ENCODE peak calls at places on chromosomes 3 and 15, in nine cellular contexts. One of them, this sample, is unnamed.

GRCh38 chr15:69685524-69686452 is 233.2 kb downstream of the RPLP1 start:
- DNase-seq in Panc1: no peak
- DNase-seq in SK-N-SH: no peak
- DNase-seq in endothelial cell of umbilical vein: no peak
- DNase-seq in GM12892: no peak
- DNase-seq in upper lobe of left lung: peak
- DNase-seq in suprapubic skin: no peak
- DNase-seq in breast epithelium: no peak
- DNase-seq in vagina: no peak
- DNase-seq in this sample: no peak

GRCh38 chr3:124483915-124484470 is 246.3 kb upstream of the UMPS start:
- DNase-seq in Panc1: no peak
- DNase-seq in SK-N-SH: no peak
- DNase-seq in endothelial cell of umbilical vein: no peak
- DNase-seq in GM12892: no peak
- DNase-seq in upper lobe of left lung: no peak
- DNase-seq in suprapubic skin: no peak
- DNase-seq in breast epithelium: no peak
- DNase-seq in vagina: no peak
- DNase-seq in this sample: no peak

GRCh38 chr3:190586631-190587000 is 72.7 kb downstream of the IL1RAP start:
- DNase-seq in Panc1: no peak
- DNase-seq in SK-N-SH: no peak
- DNase-seq in endothelial cell of umbilical vein: peak
- DNase-seq in GM12892: no peak
- DNase-seq in upper lobe of left lung: no peak
- DNase-seq in suprapubic skin: no peak
- DNase-seq in breast epithelium: no peak
- DNase-seq in vagina: no peak
- DNase-seq in this sample: no peak

GRCh38 chr15:70555713-70556112 is 207.6 kb downstream of the UACA start:
- DNase-seq in Panc1: no peak
- DNase-seq in SK-N-SH: no peak
- DNase-seq in endothelial cell of umbilical vein: no peak
- DNase-seq in GM12892: no peak
- DNase-seq in upper lobe of left lung: no peak
- DNase-seq in suprapubic skin: peak
- DNase-seq in breast epithelium: peak
- DNase-seq in vagina: no peak
- DNase-seq in this sample: no peak

GRCh38 chr3:72255736-72256559 is 471.0 kb upstream of the PROK2 start:
- DNase-seq in Panc1: no peak
- DNase-seq in SK-N-SH: peak
- DNase-seq in endothelial cell of umbilical vein: peak
- DNase-seq in GM12892: no peak
- DNase-seq in upper lobe of left lung: peak
- DNase-seq in suprapubic skin: no peak
- DNase-seq in breast epithelium: peak
- DNase-seq in vagina: no peak
- DNase-seq in this sample: no peak

GRCh38 chr3:139846729-139847128 is 88.3 kb upstream of the CLSTN2 start:
- DNase-seq in Panc1: no peak
- DNase-seq in SK-N-SH: no peak
- DNase-seq in endothelial cell of umbilical vein: no peak
- DNase-seq in GM12892: no peak
- DNase-seq in upper lobe of left lung: no peak
- DNase-seq in suprapubic skin: no peak
- DNase-seq in breast epithelium: no peak
- DNase-seq in vagina: no peak
- DNase-seq in this sample: no peak

GRCh38 chr3:98701276-98701675 is 61.9 kb upstream of the ST3GAL6 start:
- DNase-seq in Panc1: no peak
- DNase-seq in SK-N-SH: no peak
- DNase-seq in endothelial cell of umbilical vein: no peak
- DNase-seq in GM12892: no peak
- DNase-seq in upper lobe of left lung: no peak
- DNase-seq in suprapubic skin: no peak
- DNase-seq in breast epithelium: no peak
- DNase-seq in vagina: no peak
- DNase-seq in this sample: no peak

GRCh38 chr3:108190346-108190745 is 31.9 kb downstream of the IFT57 start:
- DNase-seq in Panc1: no peak
- DNase-seq in SK-N-SH: no peak
- DNase-seq in endothelial cell of umbilical vein: peak
- DNase-seq in GM12892: no peak
- DNase-seq in upper lobe of left lung: no peak
- DNase-seq in suprapubic skin: no peak
- DNase-seq in breast epithelium: no peak
- DNase-seq in vagina: no peak
- DNase-seq in this sample: no peak

GRCh38 chr15:60337069-60337468 is 60.7 kb downstream of the ANXA2 start:
- DNase-seq in Panc1: no peak
- DNase-seq in SK-N-SH: no peak
- DNase-seq in endothelial cell of umbilical vein: no peak
- DNase-seq in GM12892: no peak
- DNase-seq in upper lobe of left lung: no peak
- DNase-seq in suprapubic skin: no peak
- DNase-seq in breast epithelium: no peak
- DNase-seq in vagina: no peak
- DNase-seq in this sample: no peak

GRCh38 chr3:135576786-135577185 is 388.7 kb upstream of the PPP2R3A start:
- DNase-seq in Panc1: no peak
- DNase-seq in SK-N-SH: no peak
- DNase-seq in endothelial cell of umbilical vein: no peak
- DNase-seq in GM12892: no peak
- DNase-seq in upper lobe of left lung: no peak
- DNase-seq in suprapubic skin: no peak
- DNase-seq in breast epithelium: no peak
- DNase-seq in vagina: no peak
- DNase-seq in this sample: no peak

GRCh38 chr15:85073556-85074194 is 92.0 kb downstream of the PDE8A start:
- DNase-seq in Panc1: peak
- DNase-seq in SK-N-SH: no peak
- DNase-seq in endothelial cell of umbilical vein: no peak
- DNase-seq in GM12892: no peak
- DNase-seq in upper lobe of left lung: no peak
- DNase-seq in suprapubic skin: no peak
- DNase-seq in breast epithelium: no peak
- DNase-seq in vagina: peak
- DNase-seq in this sample: no peak

GRCh38 chr3:153621988-153622387 is 460.0 kb downstream of the RAP2B start:
- DNase-seq in Panc1: no peak
- DNase-seq in SK-N-SH: no peak
- DNase-seq in endothelial cell of umbilical vein: peak
- DNase-seq in GM12892: no peak
- DNase-seq in upper lobe of left lung: no peak
- DNase-seq in suprapubic skin: no peak
- DNase-seq in breast epithelium: no peak
- DNase-seq in vagina: no peak
- DNase-seq in this sample: peak

GRCh38 chr3:194443911-194444310 is 42.9 kb downstream of the ATP13A3 start:
- DNase-seq in Panc1: no peak
- DNase-seq in SK-N-SH: no peak
- DNase-seq in endothelial cell of umbilical vein: no peak
- DNase-seq in GM12892: no peak
- DNase-seq in upper lobe of left lung: no peak
- DNase-seq in suprapubic skin: no peak
- DNase-seq in breast epithelium: no peak
- DNase-seq in vagina: no peak
- DNase-seq in this sample: no peak

GRCh38 chr15:80932989-80933388 is 56.6 kb downstream of the MESD start:
- DNase-seq in Panc1: no peak
- DNase-seq in SK-N-SH: no peak
- DNase-seq in endothelial cell of umbilical vein: peak
- DNase-seq in GM12892: no peak
- DNase-seq in upper lobe of left lung: no peak
- DNase-seq in suprapubic skin: no peak
- DNase-seq in breast epithelium: no peak
- DNase-seq in vagina: no peak
- DNase-seq in this sample: no peak

GRCh38 chr3:43879166-43879565 is 188.4 kb downstream of the ABHD5 start:
- DNase-seq in Panc1: no peak
- DNase-seq in SK-N-SH: no peak
- DNase-seq in endothelial cell of umbilical vein: no peak
- DNase-seq in GM12892: no peak
- DNase-seq in upper lobe of left lung: peak
- DNase-seq in suprapubic skin: no peak
- DNase-seq in breast epithelium: no peak
- DNase-seq in vagina: no peak
- DNase-seq in this sample: peak

GRCh38 chr15:46452297-46452820 is 817.5 kb downstream of the SQOR start:
- DNase-seq in Panc1: no peak
- DNase-seq in SK-N-SH: no peak
- DNase-seq in endothelial cell of umbilical vein: no peak
- DNase-seq in GM12892: no peak
- DNase-seq in upper lobe of left lung: no peak
- DNase-seq in suprapubic skin: no peak
- DNase-seq in breast epithelium: no peak
- DNase-seq in vagina: no peak
- DNase-seq in this sample: no peak

GRCh38 chr3:12440927-12441326 is 43.4 kb upstream of the TSEN2 start:
- DNase-seq in Panc1: no peak
- DNase-seq in SK-N-SH: peak
- DNase-seq in endothelial cell of umbilical vein: no peak
- DNase-seq in GM12892: no peak
- DNase-seq in upper lobe of left lung: no peak
- DNase-seq in suprapubic skin: peak
- DNase-seq in breast epithelium: no peak
- DNase-seq in vagina: no peak
- DNase-seq in this sample: no peak

GRCh38 chr3:43327184-43327950 is 41.0 kb downstream of the SNRK start:
- DNase-seq in Panc1: no peak
- DNase-seq in SK-N-SH: no peak
- DNase-seq in endothelial cell of umbilical vein: peak
- DNase-seq in GM12892: no peak
- DNase-seq in upper lobe of left lung: no peak
- DNase-seq in suprapubic skin: no peak
- DNase-seq in breast epithelium: no peak
- DNase-seq in vagina: no peak
- DNase-seq in this sample: no peak

GRCh38 chr3:125150525-125151436 is 61.8 kb downstream of the SLC12A8 start:
- DNase-seq in Panc1: peak
- DNase-seq in SK-N-SH: peak
- DNase-seq in endothelial cell of umbilical vein: peak
- DNase-seq in GM12892: no peak
- DNase-seq in upper lobe of left lung: peak
- DNase-seq in suprapubic skin: peak
- DNase-seq in breast epithelium: no peak
- DNase-seq in vagina: no peak
- DNase-seq in this sample: no peak

GRCh38 chr15:63054281-63054683 is 11.7 kb downstream of the TPM1 start:
- DNase-seq in Panc1: no peak
- DNase-seq in SK-N-SH: no peak
- DNase-seq in endothelial cell of umbilical vein: peak
- DNase-seq in GM12892: no peak
- DNase-seq in upper lobe of left lung: no peak
- DNase-seq in suprapubic skin: no peak
- DNase-seq in breast epithelium: no peak
- DNase-seq in vagina: no peak
- DNase-seq in this sample: no peak
- TF ChIP-seq POLR2AphosphoS5 in Panc1: no peak
- TF ChIP-seq POLR2AphosphoS5 in SK-N-SH: no peak
- TF ChIP-seq POLR2AphosphoS5 in endothelial cell of umbilical vein: peak
- TF ChIP-seq POLR2AphosphoS5 in GM12892: no peak
- TF ChIP-seq POLR2AphosphoS5 in upper lobe of left lung: no peak
- TF ChIP-seq POLR2AphosphoS5 in suprapubic skin: no peak
- TF ChIP-seq POLR2AphosphoS5 in breast epithelium: peak
- TF ChIP-seq POLR2AphosphoS5 in vagina: no peak
- TF ChIP-seq POLR2AphosphoS5 in this sample: no peak

GRCh38 chr15:41507820-41508290 is 5.8 kb downstream of the LTK start:
- DNase-seq in Panc1: no peak
- DNase-seq in SK-N-SH: no peak
- DNase-seq in endothelial cell of umbilical vein: no peak
- DNase-seq in GM12892: no peak
- DNase-seq in upper lobe of left lung: no peak
- DNase-seq in suprapubic skin: no peak
- DNase-seq in breast epithelium: peak
- DNase-seq in vagina: no peak
- DNase-seq in this sample: no peak
- TF ChIP-seq POLR2AphosphoS5 in Panc1: no peak
- TF ChIP-seq POLR2AphosphoS5 in SK-N-SH: no peak
- TF ChIP-seq POLR2AphosphoS5 in endothelial cell of umbilical vein: no peak
- TF ChIP-seq POLR2AphosphoS5 in GM12892: no peak
- TF ChIP-seq POLR2AphosphoS5 in upper lobe of left lung: no peak
- TF ChIP-seq POLR2AphosphoS5 in suprapubic skin: no peak
- TF ChIP-seq POLR2AphosphoS5 in breast epithelium: no peak
- TF ChIP-seq POLR2AphosphoS5 in vagina: no peak
- TF ChIP-seq POLR2AphosphoS5 in this sample: no peak

GRCh38 chr3:113438224-113438623 is 3.1 kb downstream of the CFAP44 start:
- DNase-seq in Panc1: no peak
- DNase-seq in SK-N-SH: no peak
- DNase-seq in endothelial cell of umbilical vein: no peak
- DNase-seq in GM12892: no peak
- DNase-seq in upper lobe of left lung: no peak
- DNase-seq in suprapubic skin: no peak
- DNase-seq in breast epithelium: no peak
- DNase-seq in vagina: no peak
- DNase-seq in this sample: no peak
- TF ChIP-seq POLR2AphosphoS5 in Panc1: no peak
- TF ChIP-seq POLR2AphosphoS5 in SK-N-SH: no peak
- TF ChIP-seq POLR2AphosphoS5 in endothelial cell of umbilical vein: no peak
- TF ChIP-seq POLR2AphosphoS5 in GM12892: no peak
- TF ChIP-seq POLR2AphosphoS5 in upper lobe of left lung: no peak
- TF ChIP-seq POLR2AphosphoS5 in suprapubic skin: no peak
- TF ChIP-seq POLR2AphosphoS5 in breast epithelium: no peak
- TF ChIP-seq POLR2AphosphoS5 in vagina: no peak
- TF ChIP-seq POLR2AphosphoS5 in this sample: no peak

GRCh38 chr3:130091958-130092357 is 10.3 kb downstream of the ALG1L2 start:
- DNase-seq in Panc1: no peak
- DNase-seq in SK-N-SH: no peak
- DNase-seq in endothelial cell of umbilical vein: no peak
- DNase-seq in GM12892: no peak
- DNase-seq in upper lobe of left lung: no peak
- DNase-seq in suprapubic skin: no peak
- DNase-seq in breast epithelium: no peak
- DNase-seq in vagina: no peak
- DNase-seq in this sample: no peak

GRCh38 chr3:130093741-130094391 is 12.2 kb downstream of the ALG1L2 start:
- DNase-seq in Panc1: no peak
- DNase-seq in SK-N-SH: no peak
- DNase-seq in endothelial cell of umbilical vein: no peak
- DNase-seq in GM12892: peak
- DNase-seq in upper lobe of left lung: peak
- DNase-seq in suprapubic skin: no peak
- DNase-seq in breast epithelium: no peak
- DNase-seq in vagina: no peak
- DNase-seq in this sample: peak

GRCh38 chr3:130085881-130086280 is 4.2 kb downstream of the ALG1L2 start:
- DNase-seq in Panc1: no peak
- DNase-seq in SK-N-SH: no peak
- DNase-seq in endothelial cell of umbilical vein: no peak
- DNase-seq in GM12892: no peak
- DNase-seq in upper lobe of left lung: no peak
- DNase-seq in suprapubic skin: no peak
- DNase-seq in breast epithelium: no peak
- DNase-seq in vagina: no peak
- DNase-seq in this sample: no peak

GRCh38 chr3:130084581-130084980 is 3.0 kb downstream of the ALG1L2 start:
- DNase-seq in Panc1: no peak
- DNase-seq in SK-N-SH: no peak
- DNase-seq in endothelial cell of umbilical vein: no peak
- DNase-seq in GM12892: no peak
- DNase-seq in upper lobe of left lung: no peak
- DNase-seq in suprapubic skin: no peak
- DNase-seq in breast epithelium: no peak
- DNase-seq in vagina: no peak
- DNase-seq in this sample: no peak

GRCh38 chr3:130088061-130088460 is 6.4 kb downstream of the ALG1L2 start:
- DNase-seq in Panc1: no peak
- DNase-seq in SK-N-SH: no peak
- DNase-seq in endothelial cell of umbilical vein: no peak
- DNase-seq in GM12892: no peak
- DNase-seq in upper lobe of left lung: no peak
- DNase-seq in suprapubic skin: no peak
- DNase-seq in breast epithelium: no peak
- DNase-seq in vagina: no peak
- DNase-seq in this sample: no peak
- TF ChIP-seq POLR2AphosphoS5 in Panc1: no peak
- TF ChIP-seq POLR2AphosphoS5 in SK-N-SH: no peak
- TF ChIP-seq POLR2AphosphoS5 in endothelial cell of umbilical vein: no peak
- TF ChIP-seq POLR2AphosphoS5 in GM12892: no peak
- TF ChIP-seq POLR2AphosphoS5 in upper lobe of left lung: no peak
- TF ChIP-seq POLR2AphosphoS5 in suprapubic skin: no peak
- TF ChIP-seq POLR2AphosphoS5 in breast epithelium: no peak
- TF ChIP-seq POLR2AphosphoS5 in vagina: no peak
- TF ChIP-seq POLR2AphosphoS5 in this sample: no peak